ENCODE peak calls at places on chromosomes 13 and 19, in ten cellular contexts. H is stimulated activated CD4-positive, alpha-beta T cell treated with anti-CD3 and anti-CD28 coated beads, Interleukin-4, amount 100 ng/mL, for 4 hours; J is RKO; T is NCI-H1048; G is HuH-7; S is CD8-positive, alpha-beta T cell; K is stimulated activated CD8-positive, alpha-beta memory T cell treated with anti-CD3 and anti-CD28 coated beads, Interleukin-4, amount 100 ng/mL, for 1 hour; L is non-pigmented ciliary epithelial cell; D is activated naive CD4-positive, alpha-beta T cell treated with anti-CD3 and anti-CD28 coated beads, Interleukin-2, amount 10 ng/mL, durations not matched to agents 7 days and 5 days; A is kidney. C is an unnamed sample.

GRCh38 chr13:102400619-102401125 is 1.2 kb downstream of the FGF14 start:
- DNase-seq in A (peak), J (no peak), T (no peak), D (peak), G (no peak), H (no peak), S (no peak), L (no peak), K (no peak), C (no peak)

GRCh38 chr13:113026391-113026910 is 57.4 kb downstream of the MCF2L start:
- DNase-seq in J (no peak), L (no peak), S (no peak), T (no peak), D (no peak), A (no peak), K (no peak), G (no peak), H (no peak), C (no peak)

GRCh38 chr13:50309200-50309848 is 294.1 kb downstream of the KCNRG start:
- DNase-seq in D (no peak), J (no peak), T (no peak), H (no peak), S (no peak), L (no peak), A (no peak), K (no peak), G (no peak), C (no peak)

GRCh38 chr19:16031872-16032200 is 44.5 kb upstream of the TPM4 start:
- DNase-seq in T (no peak), D (no peak), K (no peak), L (no peak), J (no peak), A (peak), G (no peak), S (no peak), H (no peak), C (no peak)

GRCh38 chr19:6744381-6745288 is 5.2 kb downstream of the TRIP10 start:
- DNase-seq in L (peak), J (no peak), D (no peak), K (no peak), H (no peak), A (peak), G (no peak), T (no peak), S (no peak), C (no peak)

GRCh38 chr13:64928704-64929499 is 2301.2 kb downstream of the PCDH9 start:
- DNase-seq in G (no peak), T (no peak), H (no peak), D (no peak), J (peak), K (no peak), A (no peak), S (no peak), L (peak), C (no peak)

GRCh38 chr19:11279505-11280236 is 16.3 kb upstream of the TSPAN16 start:
- DNase-seq in T (no peak), K (no peak), H (no peak), J (no peak), A (no peak), S (peak), L (no peak), D (peak), G (no peak), C (no peak)

GRCh38 chr13:79724348-79725103 is 243.6 kb downstream of the NDFIP2 start:
- DNase-seq in L (peak), G (peak), T (no peak), A (no peak), S (no peak), K (no peak), D (no peak), H (no peak), J (no peak), C (no peak)

GRCh38 chr19:5225486-5226345 is 114.9 kb downstream of the PTPRS start:
- DNase-seq in T (no peak), L (no peak), S (no peak), K (no peak), G (peak), H (no peak), A (no peak), J (no peak), D (peak), C (no peak)

GRCh38 chr19:6064016-6064702 is 46.1 kb downstream of the RFX2 start:
- DNase-seq in K (no peak), T (no peak), L (no peak), J (no peak), S (no peak), G (no peak), D (no peak), H (no peak), A (peak), C (no peak)

GRCh38 chr13:103195762-103196161 is 129.5 kb upstream of the SLC10A2 start:
- DNase-seq in G (no peak), A (no peak), T (no peak), K (no peak), L (no peak), D (no peak), H (no peak), J (peak), S (no peak), C (no peak)

GRCh38 chr19:40279120-40279551 is 6.0 kb downstream of the AKT2 start:
- DNase-seq in L (no peak), A (peak), J (no peak), H (no peak), S (no peak), K (no peak), T (no peak), D (no peak), G (no peak), C (no peak)

GRCh38 chr13:44040754-44041100 is 161.0 kb downstream of the LACC1 start:
- DNase-seq in S (no peak), L (no peak), K (no peak), H (no peak), G (no peak), D (no peak), J (no peak), T (no peak), A (no peak), C (no peak)